ENCODE peak calls at places on chromosomes 11 and 22, in eight cellular contexts. Y is skeletal muscle cell, R is epithelial cell of proximal tubule, F is non-pigmented ciliary epithelial cell, T is HCT116, O is Caco-2, D is dorsolateral prefrontal cortex, X is glutamatergic neuron. Q is an unnamed sample.

GRCh38 chr22:24583221-24583971 is 9.5 kb downstream of the LRRC75B start:
- DNase-seq in Y (no peak), R (no peak), F (no peak), T (no peak), O (no peak), D (peak), X (no peak), Q (no peak)

GRCh38 chr11:57200937-57201336 is 19.2 kb downstream of the LRRC55 start:
- DNase-seq in Y (no peak), R (no peak), F (no peak), T (no peak), O (no peak), D (no peak), X (peak), Q (no peak)

GRCh38 chr22:30945653-30946052 is 22.9 kb downstream of the MORC2 start:
- DNase-seq in Y (no peak), R (no peak), F (no peak), T (no peak), O (no peak), D (no peak), X (no peak), Q (no peak)

GRCh38 chr22:22110548-22111266 is 128.1 kb upstream of the TOP3B start:
- DNase-seq in Y (peak), R (peak), F (peak), T (peak), O (peak), D (peak), X (peak), Q (peak)

GRCh38 chr11:109106201-109106906 is 315.6 kb upstream of the C11orf87 start:
- DNase-seq in Y (no peak), R (no peak), F (no peak), T (no peak), O (no peak), D (no peak), X (no peak), Q (no peak)

GRCh38 chr22:31912402-31912733 is 32.0 kb upstream of the YWHAH start:
- DNase-seq in Y (no peak), R (no peak), F (no peak), T (no peak), O (no peak), D (no peak), X (no peak), Q (no peak)

GRCh38 chr11:128695539-128696221 is 1.8 kb downstream of the FLI1 start:
- DNase-seq in Y (no peak), R (no peak), F (no peak), T (no peak), O (no peak), D (no peak), X (no peak), Q (no peak)

GRCh38 chr11:85062626-85063025 is 564.5 kb downstream of the DLG2 start:
- DNase-seq in Y (no peak), R (no peak), F (no peak), T (no peak), O (no peak), D (no peak), X (no peak), Q (no peak)

GRCh38 chr11:39990413-39990812 is 1469.0 kb downstream of the LRRC4C start:
- DNase-seq in Y (no peak), R (no peak), F (no peak), T (no peak), O (peak), D (no peak), X (no peak), Q (no peak)

GRCh38 chr11:64340671-64341335 is 799 bp downstream of the CCDC88B start:
- DNase-seq in Y (no peak), R (no peak), F (no peak), T (no peak), O (no peak), D (no peak), X (peak), Q (no peak)

GRCh38 chr11:111604392-111605009 is 2.3 kb downstream of the SIK2 start:
- DNase-seq in Y (no peak), R (no peak), F (no peak), T (peak), O (no peak), D (no peak), X (no peak), Q (no peak)

GRCh38 chr22:28711820-28712777 is 29.5 kb downstream of the CHEK2 start:
- DNase-seq in Y (peak), R (peak), F (peak), T (no peak), O (no peak), D (no peak), X (no peak), Q (peak)

GRCh38 chr11:15893080-15893492 is 463.3 kb downstream of the SOX6 start:
- DNase-seq in Y (no peak), R (no peak), F (peak), T (no peak), O (no peak), D (no peak), X (no peak), Q (peak)

GRCh38 chr11:77036398-77036797 is 2.2 kb downstream of the B3GNT6 start:
- DNase-seq in Y (no peak), R (no peak), F (no peak), T (no peak), O (no peak), D (no peak), X (no peak), Q (no peak)

GRCh38 chr11:96207459-96208449 is 135.2 kb downstream of the MAML2 start:
- DNase-seq in Y (no peak), R (no peak), F (no peak), T (no peak), O (peak), D (no peak), X (no peak), Q (no peak)

GRCh38 chr11:71309611-71310010 is 57.2 kb upstream of the SHANK2 start:
- DNase-seq in Y (no peak), R (no peak), F (no peak), T (no peak), O (peak), D (no peak), X (no peak), Q (no peak)

GRCh38 chr11:110435780-110436717 is 6.3 kb downstream of the FDX1 start:
- DNase-seq in Y (peak), R (no peak), F (no peak), T (no peak), O (no peak), D (no peak), X (no peak), Q (no peak)

GRCh38 chr22:22881116-22882032 is 6.2 kb upstream of the IGLL5 start:
- DNase-seq in Y (no peak), R (no peak), F (no peak), T (no peak), O (no peak), D (no peak), X (no peak), Q (no peak)

GRCh38 chr11:129458756-129459535 is 83.3 kb downstream of the BARX2 start:
- DNase-seq in Y (no peak), R (no peak), F (no peak), T (no peak), O (peak), D (no peak), X (no peak), Q (no peak)

GRCh38 chr11:46133119-46133518 is 11.9 kb upstream of the PHF21A start:
- DNase-seq in Y (no peak), R (no peak), F (no peak), T (no peak), O (no peak), D (no peak), X (no peak), Q (no peak)

GRCh38 chr11:74462009-74462408 is 5.3 kb downstream of the KCNE3 start:
- DNase-seq in Y (no peak), R (no peak), F (no peak), T (no peak), O (peak), D (peak), X (no peak), Q (no peak)

GRCh38 chr11:131849485-131849884 is 479.1 kb downstream of the NTM start:
- DNase-seq in Y (no peak), R (no peak), F (no peak), T (no peak), O (no peak), D (no peak), X (no peak), Q (no peak)

GRCh38 chr22:46737105-46737975 is 712 bp downstream of the CERK start:
- DNase-seq in Y (no peak), R (no peak), F (no peak), T (no peak), O (no peak), D (peak), X (peak), Q (no peak)

GRCh38 chr11:67057410-67057757 is 737 bp downstream of the RHOD start:
- DNase-seq in Y (no peak), R (no peak), F (no peak), T (no peak), O (no peak), D (no peak), X (no peak), Q (no peak)

GRCh38 chr22:50250249-50250554 is 863 bp downstream of the HDAC10 start:
- DNase-seq in Y (no peak), R (no peak), F (no peak), T (no peak), O (no peak), D (no peak), X (no peak), Q (no peak)

GRCh38 chr11:73335204-73335923 is 27.3 kb downstream of the ARHGEF17 start:
- DNase-seq in Y (no peak), R (no peak), F (no peak), T (peak), O (peak), D (peak), X (peak), Q (no peak)

GRCh38 chr11:78208257-78209165 is 19.8 kb downstream of the USP35 start:
- DNase-seq in Y (no peak), R (no peak), F (no peak), T (no peak), O (no peak), D (peak), X (no peak), Q (no peak)

GRCh38 chr22:19598054-19598855 is 74.0 kb upstream of the CLDN5 start:
- DNase-seq in Y (no peak), R (no peak), F (no peak), T (no peak), O (no peak), D (no peak), X (no peak), Q (no peak)

GRCh38 chr11:78417888-78418583 is 416 bp upstream of the GAB2 start:
- DNase-seq in Y (no peak), R (no peak), F (no peak), T (peak), O (peak), D (peak), X (peak), Q (no peak)

GRCh38 chr11:7030836-7031235 is 10.6 kb downstream of the NLRP14 start:
- DNase-seq in Y (no peak), R (no peak), F (no peak), T (no peak), O (no peak), D (no peak), X (no peak), Q (no peak)

GRCh38 chr22:49589301-49589700 is 238.4 kb downstream of the BRD1 start:
- DNase-seq in Y (no peak), R (no peak), F (no peak), T (no peak), O (peak), D (peak), X (no peak), Q (no peak)

GRCh38 chr11:2194877-2195755 is 23.5 kb upstream of the TH start:
- DNase-seq in Y (no peak), R (no peak), F (no peak), T (no peak), O (no peak), D (no peak), X (peak), Q (no peak)

GRCh38 chr11:62595124-62595523 is 3.8 kb upstream of the TUT1 start:
- DNase-seq in Y (no peak), R (no peak), F (no peak), T (no peak), O (no peak), D (no peak), X (no peak), Q (no peak)

GRCh38 chr22:19875061-19875530 is 20.4 kb upstream of the GNB1L start:
- DNase-seq in Y (no peak), R (no peak), F (no peak), T (no peak), O (no peak), D (peak), X (peak), Q (no peak)

GRCh38 chr11:104332110-104332509 is 168.2 kb upstream of the PDGFD start:
- DNase-seq in Y (no peak), R (no peak), F (no peak), T (peak), O (peak), D (no peak), X (peak), Q (no peak)

GRCh38 chr11:4127357-4127756 is 32.8 kb downstream of the RRM1 start:
- DNase-seq in Y (no peak), R (no peak), F (no peak), T (no peak), O (no peak), D (no peak), X (no peak), Q (no peak)

GRCh38 chr11:131924446-131925240 is 554.2 kb downstream of the NTM start:
- DNase-seq in Y (no peak), R (peak), F (no peak), T (no peak), O (no peak), D (no peak), X (no peak), Q (no peak)

GRCh38 chr11:120316880-120317688 is 8.0 kb upstream of the TLCD5 start:
- DNase-seq in Y (peak), R (no peak), F (no peak), T (no peak), O (peak), D (no peak), X (no peak), Q (no peak)

GRCh38 chr22:22769434-22770279 is 118.0 kb upstream of the IGLL5 start:
- DNase-seq in Y (no peak), R (no peak), F (no peak), T (no peak), O (no peak), D (no peak), X (no peak), Q (no peak)

Q was measured in AG09309.